ENCODE peak calls at places on chromosome 18, in eight cellular contexts. L, Q, T, J, W, Y, C and F are unnamed samples.

GRCh38 chr18:7940379-7940778 is 373.3 kb downstream of the PTPRM start:
- DNase-seq in T (no peak), J (no peak), L (no peak), C (no peak), W (no peak), Y (no peak), Q (no peak), F (no peak)

GRCh38 chr18:23387265-23387664 is 65.8 kb upstream of the RIOK3 start:
- DNase-seq in W (no peak), T (no peak), L (no peak), C (no peak), Q (no peak), J (no peak), Y (no peak), F (no peak)

GRCh38 chr18:59067873-59068272 is 71.8 kb upstream of the SEC11C start:
- DNase-seq in Q (peak; percentile 49), L (peak; percentile 29), T (no peak), J (peak; percentile 26), Y (no peak), W (no peak), C (no peak), F (peak; percentile 63)

GRCh38 chr18:10590412-10590811 is 64.6 kb downstream of the NAPG start:
- DNase-seq in W (no peak), L (no peak), C (no peak), J (no peak), T (no peak), Q (no peak), Y (no peak), F (no peak)

GRCh38 chr18:46469186-46469915 is 187.7 kb downstream of the LOXHD1 start:
- DNase-seq in T (no peak), L (no peak), J (peak; percentile 6), W (no peak), Y (peak; percentile 78), Q (no peak), C (no peak), F (peak; percentile 49)

GRCh38 chr18:63317982-63318881 is 1.3 kb downstream of the BCL2 start:
- DNase-seq in T (peak; percentile 74), J (no peak), Q (no peak), C (peak; percentile 51), Y (peak; percentile 90), L (no peak), W (peak; percentile 52), F (peak; percentile 91)

GRCh38 chr18:48749768-48750167 is 201.0 kb downstream of the SMAD7 start:
- DNase-seq in J (peak; percentile 96), T (no peak), C (peak; percentile 88), L (no peak), W (no peak), Q (no peak), Y (no peak), F (no peak)

GRCh38 chr18:28781616-28782362 is 604.9 kb upstream of the CDH2 start:
- DNase-seq in J (no peak), Q (no peak), T (no peak), W (no peak), C (no peak), L (no peak), Y (no peak), F (no peak)

GRCh38 chr18:37742436-37742835 is 176.8 kb upstream of the CELF4 start:
- DNase-seq in Q (no peak), C (no peak), Y (peak; percentile 8), W (no peak), T (no peak), J (no peak), L (no peak), F (no peak)

GRCh38 chr18:12076424-12077140 is 17.1 kb upstream of the ANKRD62 start:
- DNase-seq in Y (no peak), W (no peak), C (peak; percentile 24), T (no peak), L (no peak), Q (peak; percentile 25), J (peak; percentile 14), F (peak; percentile 23)

GRCh38 chr18:77397617-77398016 is 148.0 kb downstream of the GALR1 start:
- DNase-seq in W (no peak), Y (no peak), C (no peak), L (no peak), J (no peak), Q (no peak), T (no peak), F (no peak)

GRCh38 chr18:8252371-8252770 is 356.9 kb upstream of the RAB12 start:
- DNase-seq in Q (no peak), C (no peak), Y (no peak), L (no peak), W (no peak), J (no peak), T (no peak), F (no peak)

GRCh38 chr18:46711444-46711863 is 45.4 kb downstream of the ST8SIA5 start:
- DNase-seq in Y (no peak), C (no peak), T (no peak), L (no peak), Q (no peak), W (no peak), J (no peak), F (no peak)

GRCh38 chr18:2905802-2906521 is 59.2 kb downstream of the EMILIN2 start:
- DNase-seq in J (no peak), W (peak; percentile 27), Y (no peak), T (peak; percentile 31), C (peak; percentile 85), L (no peak), Q (peak; percentile 60), F (peak; percentile 60)

GRCh38 chr18:79766308-79766707 is 31.4 kb upstream of the KCNG2 start:
- DNase-seq in W (no peak), J (no peak), T (no peak), C (no peak), Y (no peak), Q (no peak), L (no peak), F (no peak)

GRCh38 chr18:54149078-54149697 is 75.3 kb downstream of the MBD2 start:
- DNase-seq in Q (peak; percentile 1), W (no peak), Y (no peak), L (no peak), J (peak; percentile 92), T (peak; percentile 68), C (no peak), F (peak; percentile 19)

GRCh38 chr18:33581816-33582215 is 3.8 kb downstream of the ASXL3 start:
- DNase-seq in L (peak; percentile 53), T (no peak), Q (no peak), C (peak; percentile 24), W (no peak), Y (no peak), J (no peak), F (peak; percentile 43)

GRCh38 chr18:2961828-2962227 is 51.1 kb downstream of the LPIN2 start:
- DNase-seq in J (peak; percentile 77), C (no peak), T (no peak), W (no peak), Y (no peak), L (peak; percentile 45), Q (no peak), F (peak; percentile 48)

GRCh38 chr18:76496200-76496890 is 1.3 kb upstream of the ZNF516 start:
- DNase-seq in J (peak; percentile 82), Y (peak; percentile 76), C (peak; percentile 80), L (no peak), T (no peak), Q (peak; percentile 22), W (no peak), F (peak; percentile 51)

GRCh38 chr18:7514796-7515440 is 52.2 kb upstream of the PTPRM start:
- DNase-seq in T (no peak), J (no peak), C (no peak), Y (no peak), W (no peak), L (no peak), Q (no peak), F (peak; percentile 67)

GRCh38 chr18:22165049-22165602 is 4.3 kb upstream of the GATA6 start:
- DNase-seq in T (no peak), J (peak; percentile 48), W (peak; percentile 8), Q (no peak), C (no peak), L (no peak), Y (no peak), F (no peak)

GRCh38 chr18:57737661-57738060 is 65.5 kb downstream of the ATP8B1 start:
- DNase-seq in J (peak; percentile 97), W (no peak), L (peak; percentile 4), Q (peak; percentile 76), Y (no peak), T (no peak), C (peak; percentile 81), F (peak; percentile 82)

GRCh38 chr18:74265546-74266098 is 26.1 kb downstream of the CYB5A start:
- DNase-seq in T (no peak), Y (no peak), C (no peak), Q (no peak), J (no peak), W (no peak), L (no peak), F (no peak)

GRCh38 chr18:78891185-78891762 is 88.3 kb upstream of the SALL3 start:
- DNase-seq in Q (no peak), Y (peak; percentile 6), T (no peak), W (no peak), C (no peak), L (no peak), J (no peak), F (no peak)

GRCh38 chr18:44409524-44409923 is 271.2 kb upstream of the SETBP1 start:
- DNase-seq in T (no peak), Y (no peak), J (no peak), W (no peak), L (no peak), Q (no peak), C (no peak), F (no peak)

GRCh38 chr18:54880706-54881105 is 52.4 kb downstream of the RAB27B start:
- DNase-seq in L (no peak), Y (no peak), C (no peak), Q (peak; percentile 44), J (peak; percentile 58), T (no peak), W (no peak), F (no peak)

GRCh38 chr18:55290898-55291297 is 297.1 kb downstream of the TCF4 start:
- DNase-seq in J (no peak), Y (no peak), L (no peak), W (no peak), Q (no peak), C (no peak), T (no peak), F (no peak)

GRCh38 chr18:56937874-56938273 is 209.0 kb upstream of the BOD1L2 start:
- DNase-seq in L (no peak), T (no peak), Y (no peak), J (peak; percentile 4), W (no peak), C (no peak), Q (no peak), F (no peak)

GRCh38 chr18:12236934-12237832 is 17.0 kb upstream of the CIDEA start:
- DNase-seq in Y (peak; percentile 52), W (peak; percentile 14), T (peak; percentile 51), J (peak; percentile 56), Q (peak; percentile 84), L (peak; percentile 37), C (peak; percentile 78), F (peak; percentile 76)

GRCh38 chr18:24015897-24016631 is 1.5 kb downstream of the TTC39C start:
- DNase-seq in W (no peak), Q (no peak), T (no peak), J (no peak), Y (no peak), L (no peak), C (no peak), F (no peak)

GRCh38 chr18:33588361-33588760 is 10.3 kb downstream of the ASXL3 start:
- DNase-seq in L (no peak), Q (no peak), C (no peak), T (no peak), J (no peak), W (no peak), Y (no peak), F (no peak)

GRCh38 chr18:13416208-13416607 is 197.6 kb downstream of the LDLRAD4 start:
- DNase-seq in Y (no peak), J (peak; percentile 24), L (no peak), Q (no peak), W (no peak), T (no peak), C (no peak), F (no peak)

GRCh38 chr18:57445488-57446319 is 10.5 kb downstream of the ONECUT2 start:
- DNase-seq in C (no peak), Y (peak; percentile 37), J (no peak), T (no peak), L (no peak), Q (peak; percentile 37), W (no peak), F (no peak)

GRCh38 chr18:8979258-8979988 is 123.1 kb upstream of the NDUFV2 start:
- DNase-seq in Y (no peak), J (no peak), T (no peak), Q (no peak), L (no peak), W (no peak), C (no peak), F (no peak)